ENCODE peak calls at places on chromosomes 13 and 19, in six cellular contexts. K is iris pigment epithelial cell; W is NCI-H524 treated with DMSO at 0.1 percent for 48 hours; I is anterior cingulate cortex; S is CD8-positive, alpha-beta memory T cell; J is fibroblast of lung. Q is an unnamed sample.

GRCh38 chr19:45638930-45639729 is at the start of gene EML2:
- DNase-seq in K (peak), W (no peak), I (no peak), S (peak), J (peak), Q (no peak)

GRCh38 chr13:98778749-98779148 is 26.3 kb upstream of the SLC15A1 start:
- DNase-seq in K (peak), W (no peak), I (no peak), S (no peak), J (peak), Q (no peak)

GRCh38 chr13:28583661-28584091 is 75.3 kb upstream of the POMP start:
- DNase-seq in K (peak), W (no peak), I (no peak), S (no peak), J (no peak), Q (no peak)

GRCh38 chr13:57824121-57824520 is 192.6 kb downstream of the PCDH17 start:
- DNase-seq in K (no peak), W (no peak), I (no peak), S (no peak), J (no peak), Q (no peak)

GRCh38 chr19:43362179-43362578 is 8.7 kb downstream of the CD177 start:
- DNase-seq in K (no peak), W (no peak), I (no peak), S (no peak), J (peak), Q (no peak)

GRCh38 chr19:10651821-10652220 is 2.3 kb upstream of the ILF3 start:
- DNase-seq in K (no peak), W (no peak), I (no peak), S (no peak), J (no peak), Q (no peak)

GRCh38 chr19:55442372-55443044 is 592 bp downstream of the SHISA7 start:
- DNase-seq in K (no peak), W (no peak), I (peak), S (no peak), J (no peak), Q (no peak)

GRCh38 chr13:46386996-46387851 is at the start of gene RUBCNL:
- DNase-seq in K (no peak), W (no peak), I (no peak), S (no peak), J (peak), Q (peak)

GRCh38 chr19:409515-410242 is 732 bp upstream of the C2CD4C start:
- DNase-seq in K (no peak), W (no peak), I (no peak), S (no peak), J (no peak), Q (no peak)

GRCh38 chr19:18202759-18203407 is 959 bp downstream of the RAB3A start:
- DNase-seq in K (peak), W (peak), I (peak), S (no peak), J (no peak), Q (no peak)

GRCh38 chr13:99981115-99982020 is at the start of gene ZIC2:
- DNase-seq in K (peak), W (no peak), I (no peak), S (no peak), J (peak), Q (no peak)

GRCh38 chr19:48967346-48968178 is 2.5 kb downstream of the FTL start:
- DNase-seq in K (peak), W (no peak), I (peak), S (no peak), J (peak), Q (no peak)

GRCh38 chr13:61002686-61003085 is 413.0 kb downstream of the PCDH20 start:
- DNase-seq in K (no peak), W (no peak), I (no peak), S (no peak), J (no peak), Q (no peak)

Q was measured in C1 segment of cervical spinal cord.